ENCODE peak calls at places on chromosomes 4 and X, in six cellular contexts. G, E, N, B, X and M are unnamed samples.

GRCh38 chrX:12955882-12956703 is 18.8 kb upstream of the TMSB4X start:
- DNase-seq in G (no peak), E (no peak), N (peak), B (peak), X (no peak), M (peak)

GRCh38 chrX:115373308-115373707 is 83.8 kb downstream of the LUZP4 start:
- DNase-seq in G (no peak), E (no peak), N (no peak), B (no peak), X (no peak), M (no peak)

GRCh38 chrX:1932231-1932630 is 317.4 kb downstream of the ASMT start:
- DNase-seq in G (no peak), E (no peak), N (no peak), B (no peak), X (no peak), M (peak)

GRCh38 chr4:153838564-153838963 is 49.7 kb upstream of the SFRP2 start:
- DNase-seq in G (no peak), E (no peak), N (no peak), B (no peak), X (no peak), M (no peak)

GRCh38 chr4:126547352-126547751 is 1085.4 kb upstream of the INTU start:
- DNase-seq in G (no peak), E (no peak), N (no peak), B (no peak), X (no peak), M (no peak)

GRCh38 chrX:11380187-11380586 is 87.0 kb downstream of the AMELX start:
- DNase-seq in G (no peak), E (no peak), N (no peak), B (no peak), X (no peak), M (peak)

GRCh38 chr4:140607852-140608251 is 39.1 kb upstream of the UCP1 start:
- DNase-seq in G (no peak), E (no peak), N (no peak), B (no peak), X (no peak), M (no peak)

GRCh38 chrX:619812-620493 is 10.6 kb upstream of the SHOX start:
- DNase-seq in G (peak), E (no peak), N (no peak), B (no peak), X (no peak), M (no peak)

GRCh38 chrX:25726539-25726938 is 411.6 kb upstream of the MAGEB18 start:
- DNase-seq in G (no peak), E (no peak), N (no peak), B (no peak), X (no peak), M (no peak)

GRCh38 chr4:89949782-89950387 is 55.2 kb downstream of the MMRN1 start:
- DNase-seq in G (no peak), E (no peak), N (no peak), B (no peak), X (no peak), M (peak)

GRCh38 chr4:14871676-14872430 is 130.4 kb upstream of the CPEB2 start:
- DNase-seq in G (peak), E (peak), N (no peak), B (no peak), X (no peak), M (peak)
- TF ChIP-seq CTCF in G (peak), E (peak), N (peak), B (peak), X (peak), M (peak)

DNA sequence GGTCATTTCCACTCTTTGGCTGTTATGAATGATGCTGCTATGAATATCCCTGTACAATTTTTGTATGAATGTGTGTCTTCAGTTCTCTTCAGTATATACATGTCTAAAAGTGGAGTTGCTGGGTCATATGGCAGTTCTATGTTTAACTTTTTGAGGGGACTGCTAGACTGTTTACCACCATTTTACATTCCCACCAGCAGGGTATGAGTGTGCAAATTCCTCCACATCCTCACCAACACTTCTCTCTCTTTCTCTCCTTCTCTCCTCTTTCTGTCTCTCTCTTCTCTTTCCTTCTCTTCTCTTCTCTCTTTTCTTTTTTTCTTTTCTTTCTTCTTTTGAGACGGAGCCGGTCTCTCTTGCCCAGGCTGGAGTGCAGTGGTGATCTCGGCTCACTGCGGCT is 7.8 kb downstream of the WWC2 start:
- DNase-seq in G (no peak), E (no peak), N (no peak), B (peak), X (no peak), M (peak)
- TF ChIP-seq CTCF in G (peak), E (no peak), N (no peak), B (peak), X (no peak), M (peak)

GRCh38 chrX:70960728-70961127 is 29.8 kb upstream of the SLC7A3 start:
- DNase-seq in G (no peak), E (no peak), N (no peak), B (no peak), X (no peak), M (no peak)
- TF ChIP-seq CTCF in G (peak), E (no peak), N (no peak), B (peak), X (no peak), M (no peak)

DNA sequence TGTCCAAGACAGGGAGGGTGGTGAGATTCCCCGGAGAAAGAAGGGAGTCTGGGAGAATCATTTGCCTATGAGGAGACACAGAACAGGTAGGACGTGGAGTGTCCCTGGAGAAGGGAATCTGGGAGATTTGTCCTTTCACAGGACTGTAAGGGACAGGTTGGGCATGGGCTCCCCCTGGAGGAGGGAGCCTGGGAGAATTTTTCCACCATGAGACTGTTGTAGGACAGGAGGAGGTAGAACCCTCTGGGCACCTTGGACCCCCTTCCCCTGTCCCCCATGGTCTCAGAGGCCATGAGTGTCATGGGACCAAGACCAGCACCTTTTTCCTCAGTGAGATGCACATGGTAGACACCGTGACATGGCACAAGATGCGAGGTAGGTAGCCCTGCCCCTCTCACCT is 2.8 kb downstream of the PORCN start:
- DNase-seq in G (no peak), E (peak), N (no peak), B (no peak), X (no peak), M (no peak)
- TF ChIP-seq CTCF in G (peak), E (no peak), N (peak), B (peak), X (peak), M (peak)

DNA sequence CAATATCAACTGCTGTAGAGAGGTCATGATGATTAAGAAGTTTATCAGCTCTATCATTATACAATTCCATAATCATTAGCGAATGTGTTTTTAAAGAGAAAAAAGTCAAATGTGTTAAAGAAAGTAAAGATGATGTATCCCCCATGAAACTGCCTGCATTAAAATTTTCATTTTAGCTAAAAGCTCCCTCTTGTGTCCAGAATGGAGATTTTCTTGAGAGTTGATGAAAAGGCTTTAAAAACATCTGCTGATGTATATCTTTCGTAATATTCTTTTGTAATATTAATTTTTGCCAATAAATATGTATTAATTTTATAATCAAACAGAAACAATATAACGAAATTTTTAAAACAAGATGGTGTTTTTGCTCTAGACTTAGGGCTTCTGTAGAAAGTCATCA is 52.1 kb upstream of the LHFPL1 start:
- DNase-seq in G (no peak), E (no peak), N (no peak), B (peak), X (no peak), M (peak)
- TF ChIP-seq CTCF in G (peak), E (no peak), N (peak), B (peak), X (no peak), M (peak)

GRCh38 chrX:107324493-107325310 is 118.3 kb downstream of the DNAAF6 start:
- DNase-seq in G (peak), E (peak), N (no peak), B (peak), X (no peak), M (peak)
- TF ChIP-seq CTCF in G (peak), E (no peak), N (no peak), B (peak), X (peak), M (peak)

GRCh38 chr4:6076391-6076790 is 58.2 kb upstream of the C4orf50 start:
- DNase-seq in G (no peak), E (no peak), N (no peak), B (no peak), X (no peak), M (no peak)
- TF ChIP-seq CTCF in G (peak), E (no peak), N (no peak), B (no peak), X (peak), M (no peak)

GRCh38 chr4:98720871-98721480 is 62.6 kb upstream of the TSPAN5 start:
- DNase-seq in G (no peak), E (no peak), N (no peak), B (peak), X (no peak), M (peak)
- TF ChIP-seq CTCF in G (no peak), E (no peak), N (no peak), B (no peak), X (no peak), M (no peak)

GRCh38 chrX:30270639-30271038 is 23.7 kb downstream of the MAGEB1 start:
- DNase-seq in G (no peak), E (no peak), N (no peak), B (no peak), X (no peak), M (no peak)

GRCh38 chrX:30278365-30278764 is 30.8 kb downstream of the NR0B1 start:
- DNase-seq in G (no peak), E (no peak), N (no peak), B (peak), X (no peak), M (peak)

GRCh38 chrX:30280428-30280827 is 28.8 kb downstream of the NR0B1 start:
- DNase-seq in G (no peak), E (no peak), N (no peak), B (no peak), X (no peak), M (no peak)

DNA sequence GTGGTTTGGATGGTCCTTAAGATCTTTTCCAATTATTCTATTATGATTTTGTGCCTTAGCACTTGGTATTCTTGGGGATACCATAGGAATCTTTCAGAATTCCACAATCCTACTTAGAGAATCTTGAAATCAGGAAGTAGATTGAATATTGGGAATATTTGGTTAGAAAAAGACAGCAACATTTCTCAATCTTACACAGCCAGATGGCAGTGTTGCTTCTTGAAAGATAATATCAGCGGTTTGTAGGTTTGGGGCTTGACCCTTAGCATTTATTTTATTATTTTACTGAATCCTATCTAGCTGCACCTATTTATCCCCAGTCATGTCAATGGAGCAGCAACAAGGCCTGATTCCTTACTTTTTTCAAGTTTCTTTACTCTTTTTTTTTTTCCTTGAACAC is 28.6 kb downstream of the MAGEB1 start:
- DNase-seq in G (no peak), E (no peak), N (no peak), B (peak), X (no peak), M (peak)
- TF ChIP-seq CTCF in G (peak), E (no peak), N (no peak), B (peak), X (peak), M (peak)